ENCODE peak calls at places on chromosomes 2 and 18, in six cellular contexts. N, K, L, X, Q and R are unnamed samples.

GRCh38 chr2:68193144-68193543 is 35.5 kb downstream of the PNO1 start:
- DNase-seq in N (peak; percentile 31), K (no peak), L (no peak), X (no peak), Q (no peak), R (no peak)

GRCh38 chr18:54359233-54359632 is 1.5 kb downstream of the C18orf54 start:
- DNase-seq in N (peak; percentile 11), K (no peak), L (no peak), X (no peak), Q (no peak), R (no peak)

GRCh38 chr2:133591164-133591563 is 22.9 kb upstream of the NCKAP5 start:
- DNase-seq in N (no peak), K (peak; percentile 82), L (no peak), X (no peak), Q (no peak), R (no peak)

GRCh38 chr2:165274698-165275097 is 35.5 kb downstream of the SCN2A start:
- DNase-seq in N (no peak), K (peak; percentile 66), L (no peak), X (no peak), Q (no peak), R (no peak)

GRCh38 chr18:58513615-58514014 is 115.3 kb downstream of the ALPK2 start:
- DNase-seq in N (no peak), K (no peak), L (no peak), X (no peak), Q (no peak), R (no peak)

GRCh38 chr2:200454839-200455801 is 54.7 kb downstream of the KCTD18 start:
- DNase-seq in N (peak; percentile 71), K (no peak), L (peak; percentile 55), X (no peak), Q (no peak), R (no peak)

GRCh38 chr2:4763009-4763408 is 929.2 kb upstream of the SOX11 start:
- DNase-seq in N (no peak), K (no peak), L (no peak), X (no peak), Q (peak; percentile 22), R (no peak)

GRCh38 chr2:85692039-85692645 is 2.0 kb upstream of the GNLY start:
- DNase-seq in N (no peak), K (no peak), L (no peak), X (no peak), Q (no peak), R (no peak)

GRCh38 chr2:120385355-120386127 is 39.6 kb downstream of the INHBB start:
- DNase-seq in N (no peak), K (peak; percentile 3), L (no peak), X (peak; percentile 35), Q (no peak), R (no peak)

GRCh38 chr2:23867449-23867848 is 59.5 kb downstream of the ATAD2B start:
- DNase-seq in N (no peak), K (no peak), L (no peak), X (no peak), Q (no peak), R (no peak)

GRCh38 chr2:190636362-190636761 is 12.5 kb upstream of the NAB1 start:
- DNase-seq in N (peak; percentile 75), K (no peak), L (peak; percentile 88), X (no peak), Q (no peak), R (peak; percentile 80)

GRCh38 chr18:51523671-51524070 is 326.2 kb upstream of the MEX3C start:
- DNase-seq in N (no peak), K (no peak), L (peak; percentile 45), X (no peak), Q (no peak), R (no peak)

GRCh38 chr18:9323750-9324445 is 10.7 kb upstream of the TWSG1 start:
- DNase-seq in N (peak; percentile 89), K (no peak), L (peak; percentile 55), X (no peak), Q (no peak), R (peak; percentile 60)

GRCh38 chr2:122525341-122525740 is 769.9 kb downstream of the TSN start:
- DNase-seq in N (no peak), K (no peak), L (no peak), X (no peak), Q (no peak), R (no peak)

GRCh38 chr18:3478262-3478978 is 28.4 kb downstream of the TGIF1 start:
- DNase-seq in N (no peak), K (no peak), L (peak; percentile 62), X (no peak), Q (peak; percentile 60), R (no peak)

GRCh38 chr2:79259296-79259695 is 99.7 kb upstream of the REG3A start:
- DNase-seq in N (no peak), K (no peak), L (no peak), X (no peak), Q (no peak), R (no peak)

GRCh38 chr2:15941970-15942710 is 1.8 kb downstream of the MYCN start:
- DNase-seq in N (no peak), K (no peak), L (peak; percentile 8), X (peak; percentile 53), Q (no peak), R (no peak)

GRCh38 chr2:135257383-135258090 is 205.4 kb downstream of the RAB3GAP1 start:
- DNase-seq in N (peak; percentile 85), K (no peak), L (peak; percentile 88), X (no peak), Q (no peak), R (no peak)

GRCh38 chr2:239917128-239917956 is 107.8 kb downstream of the NDUFA10 start:
- DNase-seq in N (no peak), K (no peak), L (peak; percentile 22), X (no peak), Q (no peak), R (no peak)

DNA sequence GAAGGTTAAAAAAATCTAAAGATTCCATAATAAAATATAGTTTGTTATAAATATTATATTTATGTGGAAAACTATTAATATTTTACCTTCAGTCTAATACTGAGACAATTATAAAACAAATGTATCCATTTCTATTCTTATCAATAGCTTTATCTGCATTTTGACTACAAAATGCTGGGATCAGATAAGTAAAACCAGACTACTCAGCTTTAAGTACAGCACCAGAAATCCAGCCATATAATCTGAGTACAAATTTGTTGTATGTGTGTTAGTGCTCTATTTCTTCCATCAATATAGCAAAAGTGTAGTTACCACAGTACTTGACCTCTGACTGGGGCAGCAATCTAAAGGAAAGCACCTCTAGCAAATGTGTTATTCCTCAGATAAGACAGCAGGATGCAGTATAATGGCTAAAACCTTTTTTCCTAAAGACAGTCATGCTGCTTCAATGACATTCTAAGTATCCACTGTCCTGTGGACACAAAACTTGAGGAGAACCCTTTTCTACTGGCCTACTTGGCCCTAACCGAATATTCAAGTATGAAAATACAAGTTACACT is 68.1 kb downstream of the OLA1 start:
- DNase-seq in N (no peak), K (no peak), L (peak; percentile 24), X (no peak), Q (no peak), R (no peak)
- TF ChIP-seq CTCF in N (peak; percentile 3), K (no peak), L (peak; percentile 6), X (no peak), Q (no peak), R (no peak)

GRCh38 chr18:23207191-23207955 is 72.1 kb downstream of the CABLES1 start:
- DNase-seq in N (peak; percentile 68), K (no peak), L (peak; percentile 22), X (no peak), Q (no peak), R (no peak)
- TF ChIP-seq CTCF in N (peak; percentile 30), K (no peak), L (peak; percentile 30), X (peak; percentile 87), Q (no peak), R (peak; percentile 50)

DNA sequence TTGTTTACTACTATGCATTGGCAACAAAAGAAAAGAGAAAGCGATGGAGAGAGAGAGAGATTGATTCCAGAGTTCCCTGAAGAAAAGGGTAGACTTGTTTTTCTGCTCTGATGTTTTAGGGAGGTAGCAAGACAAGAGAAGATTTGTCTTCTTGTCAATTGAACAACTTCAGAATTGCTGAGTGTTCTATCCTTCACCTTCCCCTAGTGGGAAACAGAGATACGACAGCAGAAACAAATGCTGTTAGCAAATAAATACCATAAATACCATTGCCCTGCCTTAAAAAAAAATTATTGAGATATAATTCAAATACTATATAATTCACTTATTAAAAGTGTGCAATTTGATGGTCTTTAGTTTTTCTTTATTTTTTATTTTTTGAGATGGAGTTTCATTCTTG is 26.2 kb upstream of the CCDC150 start:
- DNase-seq in N (no peak), K (no peak), L (no peak), X (no peak), Q (no peak), R (no peak)
- TF ChIP-seq CTCF in N (no peak), K (no peak), L (peak; percentile 6), X (no peak), Q (no peak), R (peak; percentile 18)

GRCh38 chr18:42445359-42445758 is 490.3 kb downstream of the PIK3C3 start:
- DNase-seq in N (no peak), K (no peak), L (no peak), X (no peak), Q (no peak), R (no peak)
- TF ChIP-seq CTCF in N (no peak), K (no peak), L (no peak), X (no peak), Q (no peak), R (no peak)

DNA sequence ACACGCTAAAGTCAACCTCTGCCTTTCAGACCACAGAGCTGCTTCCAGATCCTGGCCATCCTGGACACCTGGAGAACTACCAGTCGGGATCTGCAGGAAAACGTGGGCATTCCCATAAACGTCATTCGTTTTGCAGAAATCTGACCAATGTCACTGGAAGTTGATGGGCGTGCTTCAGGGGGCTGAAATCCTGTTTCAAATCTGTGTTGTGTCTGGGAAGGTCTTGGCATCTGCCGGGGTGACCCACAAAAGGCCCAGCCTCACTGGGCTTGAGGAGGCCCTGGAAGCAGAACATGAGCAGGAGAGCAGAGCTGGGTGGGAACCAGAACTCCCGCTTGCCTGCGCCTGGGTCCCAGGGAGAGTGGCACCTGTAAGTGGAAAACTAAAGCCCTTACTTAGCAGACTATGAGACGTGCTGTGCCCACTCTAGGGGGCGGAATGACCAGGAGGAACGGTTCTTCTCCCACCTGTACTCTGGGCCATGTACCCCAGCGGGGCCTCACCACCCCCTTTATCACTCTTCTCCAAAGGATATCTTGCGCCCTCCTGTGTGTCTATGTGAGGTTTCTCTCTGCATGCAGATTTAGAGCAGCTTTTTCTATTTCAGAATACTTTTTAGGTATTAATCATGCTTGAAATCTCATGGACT is 200.9 kb downstream of the FAM210A start:
- DNase-seq in N (no peak), K (no peak), L (no peak), X (peak; percentile 20), Q (no peak), R (no peak)
- TF ChIP-seq CTCF in N (no peak), K (no peak), L (no peak), X (no peak), Q (no peak), R (no peak)